ENCODE peak calls at places on chromosomes 6 and 20, in seven cellular contexts. Q, Z, U, N, O, F and L are unnamed samples.

GRCh38 chr6:28355743-28356665 is 6.3 kb downstream of the ZKSCAN3 start:
- DNase-seq in Q (peak; percentile 85), Z (peak; percentile 85), U (peak; percentile 78), N (peak; percentile 94), O (peak; percentile 86), F (peak; percentile 62), L (peak; percentile 94)

GRCh38 chr6:135499441-135500340 is 2.2 kb upstream of the AHI1 start:
- DNase-seq in Q (no peak), Z (no peak), U (no peak), N (no peak), O (no peak), F (no peak), L (no peak)

GRCh38 chr6:39530201-39530759 is 194.9 kb downstream of the KIF6 start:
- DNase-seq in Q (peak; percentile 56), Z (no peak), U (no peak), N (peak; percentile 5), O (peak; percentile 37), F (no peak), L (no peak)

GRCh38 chr20:37378420-37378784 is 32.5 kb downstream of the SRC start:
- DNase-seq in Q (no peak), Z (no peak), U (no peak), N (no peak), O (no peak), F (no peak), L (no peak)

GRCh38 chr6:112232845-112233256 is 21.5 kb downstream of the LAMA4 start:
- DNase-seq in Q (no peak), Z (no peak), U (no peak), N (peak; percentile 98), O (no peak), F (no peak), L (no peak)

GRCh38 chr6:146357578-146358340 is 185.9 kb upstream of the RAB32 start:
- DNase-seq in Q (peak; percentile 24), Z (no peak), U (no peak), N (peak; percentile 56), O (peak; percentile 63), F (no peak), L (no peak)

GRCh38 chr20:35271904-35272303 is 6.0 kb downstream of the MMP24OS start:
- DNase-seq in Q (no peak), Z (no peak), U (no peak), N (no peak), O (no peak), F (no peak), L (no peak)

GRCh38 chr6:1838604-1839003 is 228.9 kb downstream of the FOXC1 start:
- DNase-seq in Q (no peak), Z (no peak), U (no peak), N (no peak), O (peak; percentile 15), F (no peak), L (no peak)

GRCh38 chr6:54085526-54085925 is 25.7 kb upstream of the MLIP start:
- DNase-seq in Q (no peak), Z (no peak), U (no peak), N (no peak), O (peak; percentile 29), F (no peak), L (no peak)